ENCODE peak calls at places on chromosomes 6 and 20, in nine cellular contexts. M, L, Y, Z, F, Q, X, O and D are unnamed samples.

GRCh38 chr6:117483004-117483644 is 650 bp downstream of the DCBLD1 start:
- DNase-seq in M (peak; percentile 63), L (peak; percentile 25), Y (peak; percentile 55), Z (peak; percentile 50), F (no peak), Q (peak; percentile 53), X (no peak), O (peak; percentile 45), D (peak; percentile 87)

GRCh38 chr6:27902335-27903314 is 9.6 kb downstream of the OR2B2 start:
- DNase-seq in M (peak; percentile 85), L (peak; percentile 54), Y (peak; percentile 87), Z (peak; percentile 84), F (peak; percentile 90), Q (peak; percentile 83), X (peak; percentile 86), O (peak; percentile 85), D (peak; percentile 80)

GRCh38 chr20:21395666-21396044 is 1.7 kb downstream of the NKX2-4 start:
- DNase-seq in M (no peak), L (no peak), Y (no peak), Z (no peak), F (no peak), Q (no peak), X (peak; percentile 56), O (peak; percentile 76), D (no peak)

GRCh38 chr6:9711313-9711712 is 703.6 kb downstream of the TFAP2A start:
- DNase-seq in M (no peak), L (no peak), Y (no peak), Z (no peak), F (no peak), Q (no peak), X (no peak), O (no peak), D (no peak)

GRCh38 chr6:43973351-43973750 is 153.9 kb downstream of the MRPL14 start:
- DNase-seq in M (no peak), L (no peak), Y (peak; percentile 47), Z (no peak), F (peak; percentile 21), Q (peak; percentile 15), X (no peak), O (peak; percentile 15), D (peak; percentile 38)

GRCh38 chr20:41080866-41081265 is 52.2 kb downstream of the TOP1 start:
- DNase-seq in M (no peak), L (no peak), Y (no peak), Z (peak; percentile 55), F (peak; percentile 51), Q (no peak), X (no peak), O (no peak), D (peak; percentile 28)

GRCh38 chr6:10412165-10412947 is 2.5 kb downstream of the TFAP2A start:
- DNase-seq in M (peak; percentile 71), L (peak; percentile 69), Y (peak; percentile 99), Z (peak; percentile 46), F (peak; percentile 89), Q (peak; percentile 57), X (peak; percentile 31), O (peak; percentile 67), D (peak; percentile 86)

GRCh38 chr20:46324960-46325703 is 16.8 kb upstream of the CDH22 start:
- DNase-seq in M (peak; percentile 47), L (no peak), Y (peak; percentile 47), Z (peak; percentile 10), F (peak; percentile 29), Q (no peak), X (no peak), O (peak; percentile 34), D (peak; percentile 52)